ENCODE peak calls at places on chromosomes 11 and 22, in eight cellular contexts. X is stimulated activated CD8-positive, alpha-beta memory T cell treated with anti-CD3 and anti-CD28 coated beads, Interleukin-2, amount 100 ng/mL, for 48 hours; C is non-pigmented ciliary epithelial cell; P is activated T-cell treated with anti-CD3 and anti-CD28 coated beads, Interleukin-2, amount 50 U/mL, for 72 hours; U is ELR; Y is germinal center; K is pulmonary artery endothelial cell; J is EH. W is an unnamed sample.

GRCh38 chr22:48885919-48886305 is 941.8 kb downstream of the BRD1 start:
- DNase-seq in X (no peak), C (no peak), P (no peak), U (no peak), Y (no peak), K (no peak), J (no peak), W (no peak)

GRCh38 chr22:37907036-37907954 is 1.2 kb downstream of the MICALL1 start:
- DNase-seq in X (no peak), C (no peak), P (no peak), U (peak; percentile 58), Y (no peak), K (no peak), J (peak; percentile 58), W (no peak)

GRCh38 chr11:69878927-69879733 is 59.9 kb upstream of the FGF3 start:
- DNase-seq in X (no peak), C (no peak), P (no peak), U (no peak), Y (no peak), K (no peak), J (no peak), W (no peak)

GRCh38 chr22:42645938-42646568 is 3.1 kb downstream of the CYB5R3 start:
- DNase-seq in X (no peak), C (no peak), P (no peak), U (no peak), Y (no peak), K (no peak), J (no peak), W (no peak)

GRCh38 chr11:69848196-69848595 is 29.0 kb upstream of the FGF3 start:
- DNase-seq in X (no peak), C (peak; percentile 14), P (no peak), U (no peak), Y (no peak), K (no peak), J (peak; percentile 34), W (no peak)

GRCh38 chr11:8671242-8671641 is 11.2 kb downstream of the TRIM66 start:
- DNase-seq in X (no peak), C (peak; percentile 82), P (no peak), U (peak; percentile 96), Y (no peak), K (peak; percentile 74), J (peak; percentile 99), W (no peak)

GRCh38 chr11:13311570-13311969 is 34.0 kb downstream of the BMAL1 start:
- DNase-seq in X (no peak), C (no peak), P (no peak), U (no peak), Y (no peak), K (no peak), J (no peak), W (no peak)

GRCh38 chr11:7451520-7451919 is 33.8 kb upstream of the OLFML1 start:
- DNase-seq in X (no peak), C (no peak), P (no peak), U (no peak), Y (no peak), K (no peak), J (peak; percentile 7), W (no peak)

GRCh38 chr11:113014731-113015455 is 53.7 kb downstream of the NCAM1 start:
- DNase-seq in X (no peak), C (no peak), P (no peak), U (no peak), Y (no peak), K (no peak), J (no peak), W (no peak)

GRCh38 chr22:24414523-24414922 is 12.9 kb upstream of the ADORA2A start:
- DNase-seq in X (no peak), C (no peak), P (no peak), U (no peak), Y (no peak), K (no peak), J (no peak), W (no peak)

GRCh38 chr11:133821776-133822175 is 23.5 kb downstream of the SPATA19 start:
- DNase-seq in X (peak; percentile 14), C (no peak), P (peak; percentile 34), U (no peak), Y (peak; percentile 38), K (no peak), J (no peak), W (peak; percentile 15)

GRCh38 chr11:133894956-133895549 is 49.7 kb upstream of the SPATA19 start:
- DNase-seq in X (no peak), C (no peak), P (no peak), U (no peak), Y (peak; percentile 70), K (no peak), J (no peak), W (no peak)

GRCh38 chr11:31487848-31488247 is 21.6 kb downstream of the IMMP1L start:
- DNase-seq in X (no peak), C (no peak), P (no peak), U (peak; percentile 67), Y (peak; percentile 7), K (peak; percentile 30), J (peak; percentile 65), W (no peak)

GRCh38 chr22:49948958-49949913 is 11.3 kb upstream of the PIM3 start:
- DNase-seq in X (no peak), C (no peak), P (no peak), U (no peak), Y (no peak), K (no peak), J (no peak), W (no peak)

GRCh38 chr11:93528252-93528651 is 14.9 kb downstream of the SMCO4 start:
- DNase-seq in X (no peak), C (no peak), P (no peak), U (no peak), Y (no peak), K (no peak), J (no peak), W (no peak)

GRCh38 chr22:29344137-29344536 is 28.6 kb upstream of the RASL10A start:
- DNase-seq in X (no peak), C (peak; percentile 87), P (no peak), U (peak; percentile 99), Y (no peak), K (peak; percentile 33), J (peak; percentile 98), W (no peak)

GRCh38 chr11:63909621-63910506 is 7.1 kb downstream of the RCOR2 start:
- DNase-seq in X (no peak), C (no peak), P (no peak), U (no peak), Y (no peak), K (no peak), J (no peak), W (no peak)

GRCh38 chr22:37070334-37070733 is 18.8 kb downstream of the KCTD17 start:
- DNase-seq in X (no peak), C (no peak), P (no peak), U (no peak), Y (no peak), K (no peak), J (no peak), W (no peak)

GRCh38 chr11:125110506-125110905 is 920 bp downstream of the TMEM218 start:
- DNase-seq in X (no peak), C (no peak), P (peak; percentile 15), U (peak; percentile 30), Y (no peak), K (no peak), J (peak; percentile 26), W (peak; percentile 17)

GRCh38 chr11:102244681-102245409 is 72.4 kb upstream of the BIRC3 start:
- DNase-seq in X (no peak), C (no peak), P (no peak), U (peak; percentile 98), Y (no peak), K (no peak), J (peak; percentile 98), W (no peak)

GRCh38 chr11:12242071-12242672 is 131.8 kb downstream of the MICAL2 start:
- DNase-seq in X (peak; percentile 10), C (no peak), P (peak; percentile 21), U (no peak), Y (no peak), K (no peak), J (no peak), W (no peak)

GRCh38 chr11:40797981-40798380 is 661.5 kb downstream of the LRRC4C start:
- DNase-seq in X (no peak), C (peak; percentile 22), P (no peak), U (peak; percentile 64), Y (no peak), K (no peak), J (no peak), W (no peak)

GRCh38 chr11:103109818-103110388 is 677 bp downstream of the DYNC2H1 start:
- DNase-seq in X (no peak), C (no peak), P (peak; percentile 2), U (peak; percentile 55), Y (no peak), K (no peak), J (peak; percentile 13), W (no peak)

GRCh38 chr11:131038597-131038996 is 122.3 kb upstream of the SNX19 start:
- DNase-seq in X (no peak), C (peak; percentile 1), P (no peak), U (peak; percentile 56), Y (no peak), K (no peak), J (peak; percentile 26), W (no peak)

GRCh38 chr11:31808268-31808667 is 2.9 kb downstream of the PAX6 start:
- DNase-seq in X (no peak), C (no peak), P (no peak), U (no peak), Y (no peak), K (no peak), J (no peak), W (no peak)

GRCh38 chr22:37370306-37370979 is 56.8 kb downstream of the ELFN2 start:
- DNase-seq in X (no peak), C (no peak), P (no peak), U (no peak), Y (peak; percentile 77), K (no peak), J (no peak), W (no peak)

GRCh38 chr11:68016904-68017817 is 7.0 kb downstream of the ALDH3B1 start:
- DNase-seq in X (no peak), C (no peak), P (no peak), U (no peak), Y (no peak), K (no peak), J (no peak), W (no peak)

GRCh38 chr11:114586797-114587196 is 8.8 kb downstream of the NXPE4 start:
- DNase-seq in X (no peak), C (no peak), P (no peak), U (peak; percentile 12), Y (no peak), K (no peak), J (peak; percentile 16), W (no peak)

GRCh38 chr22:40044870-40045834 is 50.4 kb downstream of the FAM83F start:
- DNase-seq in X (peak; percentile 71), C (no peak), P (peak; percentile 79), U (peak; percentile 43), Y (peak; percentile 81), K (no peak), J (peak; percentile 37), W (peak; percentile 47)

GRCh38 chr11:74169736-74170458 is 905 bp downstream of the C2CD3 start:
- DNase-seq in X (no peak), C (no peak), P (no peak), U (peak; percentile 10), Y (no peak), K (no peak), J (no peak), W (no peak)

GRCh38 chr22:44221710-44222475 is 41.2 kb downstream of the PARVG start:
- DNase-seq in X (no peak), C (no peak), P (no peak), U (no peak), Y (no peak), K (no peak), J (no peak), W (no peak)